ENCODE peak calls at places on chromosome 2, in nine cellular contexts. Z is PC-3; C is upper lobe of left lung; N is CD8-positive, alpha-beta memory T cell; P is heart right ventricle; K is sigmoid colon; L is adipocyte; J is HCT116; T is mesendoderm. B is an unnamed sample.

GRCh38 chr2:194545978-194546377 is 1111.0 kb upstream of the SLC39A10 start:
- DNase-seq in Z (peak; percentile 47), C (no peak), N (no peak), P (no peak), K (no peak), L (peak; percentile 62), J (peak; percentile 2), T (peak; percentile 8), B (peak; percentile 54)

GRCh38 chr2:231605607-231606091 is 13.0 kb downstream of the TEX44 start:
- DNase-seq in Z (no peak), C (no peak), N (no peak), P (peak; percentile 57), K (peak; percentile 76), L (no peak), J (no peak), T (peak; percentile 75), B (no peak)

GRCh38 chr2:105989070-105989469 is 205.0 kb downstream of the UXS1 start:
- DNase-seq in Z (no peak), C (no peak), N (no peak), P (no peak), K (no peak), L (no peak), J (no peak), T (no peak), B (no peak)

GRCh38 chr2:219488844-219489194 is 9.9 kb upstream of the GMPPA start:
- DNase-seq in Z (no peak), C (no peak), N (no peak), P (no peak), K (no peak), L (no peak), J (no peak), T (no peak), B (no peak)

GRCh38 chr2:19362652-19363473 is 4.4 kb upstream of the OSR1 start:
- DNase-seq in Z (peak; percentile 90), C (peak; percentile 87), N (peak; percentile 30), P (peak; percentile 83), K (peak; percentile 93), L (peak; percentile 97), J (peak; percentile 69), T (peak; percentile 78), B (peak; percentile 91)

GRCh38 chr2:162091325-162092007 is 17.5 kb upstream of the DPP4 start:
- DNase-seq in Z (peak; percentile 92), C (no peak), N (no peak), P (no peak), K (no peak), L (peak; percentile 19), J (peak; percentile 81), T (peak; percentile 72), B (no peak)

GRCh38 chr2:229392214-229392613 is 121.1 kb upstream of the PID1 start:
- DNase-seq in Z (no peak), C (no peak), N (no peak), P (no peak), K (no peak), L (peak; percentile 50), J (no peak), T (no peak), B (no peak)

GRCh38 chr2:159249955-159250723 is 36.4 kb downstream of the WDSUB1 start:
- DNase-seq in Z (peak; percentile 96), C (no peak), N (no peak), P (peak; percentile 62), K (peak; percentile 80), L (peak; percentile 24), J (peak; percentile 84), T (no peak), B (no peak)

GRCh38 chr2:67322361-67323001 is 74.7 kb upstream of the ETAA1 start:
- DNase-seq in Z (peak; percentile 79), C (no peak), N (no peak), P (peak; percentile 20), K (peak; percentile 81), L (peak; percentile 32), J (peak; percentile 47), T (peak; percentile 83), B (peak; percentile 11)

DNA sequence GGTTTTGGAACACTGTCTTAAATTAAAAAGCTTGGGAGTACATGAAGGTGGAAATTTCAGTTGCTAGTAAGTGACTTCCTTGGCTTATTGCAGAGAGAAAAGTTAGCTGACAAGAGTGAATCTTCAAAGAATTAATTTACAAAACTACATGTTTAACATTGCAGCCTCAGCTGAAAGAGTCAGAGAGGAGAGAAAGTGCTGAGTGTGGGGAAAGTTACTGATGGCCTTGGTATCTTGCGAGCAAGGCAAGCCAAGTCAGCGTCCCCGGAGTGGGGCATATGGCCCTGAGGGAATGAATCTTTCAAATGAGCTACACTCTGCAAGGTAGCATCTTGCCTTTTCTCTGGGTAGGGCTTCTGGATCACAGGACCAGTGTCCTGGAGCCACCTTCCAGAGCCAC is 131.3 kb downstream of the LPIN1 start:
- DNase-seq in Z (no peak), C (no peak), N (no peak), P (no peak), K (peak; percentile 8), L (no peak), J (no peak), T (no peak), B (no peak)
- H3K4me1 ChIP-seq in Z (no peaks in the 10 kb centered on the region), C (peaks cover 13% of the 10 kb centered on the region), N (no peaks in the 10 kb centered on the region), P (no peaks in the 10 kb centered on the region), K (peaks cover 12% of the 10 kb centered on the region), L (peaks cover 5% of the 10 kb centered on the region), J (no peaks in the 10 kb centered on the region), T (peaks cover 3% of the 10 kb centered on the region), B (peaks cover 11% of the 10 kb centered on the region)

DNA sequence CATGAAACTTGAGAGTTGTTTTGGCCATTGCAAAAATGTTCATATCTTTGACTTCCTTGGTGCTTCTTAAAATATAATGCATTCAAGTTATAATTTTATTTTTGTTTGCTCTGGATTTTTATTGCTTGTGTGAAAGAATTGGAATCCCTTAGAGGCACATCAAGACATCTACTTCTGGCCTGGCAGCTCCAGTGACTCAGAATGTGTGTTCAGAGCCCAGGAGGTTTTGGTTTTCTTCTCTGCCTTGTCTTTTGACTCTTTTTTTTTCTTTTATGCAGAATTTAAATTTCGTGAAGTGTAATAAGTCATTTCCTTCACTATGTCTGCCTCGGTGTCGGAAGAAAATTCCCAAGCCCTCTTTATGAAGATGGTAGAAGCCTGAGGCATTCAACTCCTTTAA is 180.2 kb downstream of the LTBP1 start:
- DNase-seq in Z (peak; percentile 82), C (no peak), N (no peak), P (no peak), K (no peak), L (peak; percentile 60), J (no peak), T (no peak), B (no peak)
- H3K4me1 ChIP-seq in Z (peaks cover 52% of the 10 kb centered on the region), C (no peaks in the 10 kb centered on the region), N (no peaks in the 10 kb centered on the region), P (peaks cover 17% of the 10 kb centered on the region), K (peaks cover 21% of the 10 kb centered on the region), L (peaks cover 30% of the 10 kb centered on the region), J (no peaks in the 10 kb centered on the region), T (peaks cover 3% of the 10 kb centered on the region), B (peaks cover 4% of the 10 kb centered on the region)

GRCh38 chr2:157792345-157793052 is 83.6 kb downstream of the ACVR1 start:
- DNase-seq in Z (peak; percentile 50), C (no peak), N (no peak), P (no peak), K (no peak), L (peak; percentile 70), J (no peak), T (no peak), B (no peak)

GRCh38 chr2:157793053-157793612 is 83.0 kb downstream of the ACVR1 start:
- DNase-seq in Z (peak; percentile 21), C (no peak), N (no peak), P (no peak), K (no peak), L (no peak), J (no peak), T (no peak), B (no peak)

GRCh38 chr2:157789933-157790511 is 86.1 kb downstream of the ACVR1 start:
- DNase-seq in Z (no peak), C (no peak), N (no peak), P (peak; percentile 61), K (peak; percentile 68), L (no peak), J (no peak), T (peak; percentile 25), B (peak; percentile 63)

GRCh38 chr2:157789161-157789720 is 86.9 kb downstream of the ACVR1 start:
- DNase-seq in Z (no peak), C (no peak), N (no peak), P (peak; percentile 32), K (peak; percentile 68), L (no peak), J (no peak), T (no peak), B (no peak)

DNA sequence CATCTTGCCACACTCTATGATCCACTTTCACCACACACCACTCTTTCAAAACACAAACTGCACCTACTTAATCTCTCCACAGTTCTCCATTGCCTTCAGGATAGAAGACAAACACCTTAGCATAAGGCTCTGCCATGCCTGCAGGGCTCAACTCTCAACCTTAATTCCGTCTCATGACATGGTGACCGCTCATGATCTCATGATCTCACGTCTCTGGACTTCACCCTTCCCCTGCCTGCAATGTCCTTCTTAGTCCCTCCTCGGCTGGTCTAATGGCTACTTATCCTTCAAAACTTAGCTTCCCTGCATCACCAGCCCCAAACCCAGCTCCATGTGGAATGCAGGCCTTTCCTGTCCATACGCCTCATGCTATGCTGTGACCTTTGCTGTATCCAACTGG is 85.3 kb downstream of the ACVR1 start:
- DNase-seq in Z (no peak), C (no peak), N (no peak), P (no peak), K (no peak), L (no peak), J (no peak), T (peak; percentile 20), B (no peak)
- H3K4me1 ChIP-seq in Z (peaks cover 11% of the 10 kb centered on the region), C (peaks cover 31% of the 10 kb centered on the region), N (no peaks in the 10 kb centered on the region), P (peaks cover 54% of the 10 kb centered on the region), K (peaks cover 67% of the 10 kb centered on the region), L (peaks cover 37% of the 10 kb centered on the region), J (no peaks in the 10 kb centered on the region), T (peaks cover 23% of the 10 kb centered on the region), B (peaks cover 25% of the 10 kb centered on the region)

DNA sequence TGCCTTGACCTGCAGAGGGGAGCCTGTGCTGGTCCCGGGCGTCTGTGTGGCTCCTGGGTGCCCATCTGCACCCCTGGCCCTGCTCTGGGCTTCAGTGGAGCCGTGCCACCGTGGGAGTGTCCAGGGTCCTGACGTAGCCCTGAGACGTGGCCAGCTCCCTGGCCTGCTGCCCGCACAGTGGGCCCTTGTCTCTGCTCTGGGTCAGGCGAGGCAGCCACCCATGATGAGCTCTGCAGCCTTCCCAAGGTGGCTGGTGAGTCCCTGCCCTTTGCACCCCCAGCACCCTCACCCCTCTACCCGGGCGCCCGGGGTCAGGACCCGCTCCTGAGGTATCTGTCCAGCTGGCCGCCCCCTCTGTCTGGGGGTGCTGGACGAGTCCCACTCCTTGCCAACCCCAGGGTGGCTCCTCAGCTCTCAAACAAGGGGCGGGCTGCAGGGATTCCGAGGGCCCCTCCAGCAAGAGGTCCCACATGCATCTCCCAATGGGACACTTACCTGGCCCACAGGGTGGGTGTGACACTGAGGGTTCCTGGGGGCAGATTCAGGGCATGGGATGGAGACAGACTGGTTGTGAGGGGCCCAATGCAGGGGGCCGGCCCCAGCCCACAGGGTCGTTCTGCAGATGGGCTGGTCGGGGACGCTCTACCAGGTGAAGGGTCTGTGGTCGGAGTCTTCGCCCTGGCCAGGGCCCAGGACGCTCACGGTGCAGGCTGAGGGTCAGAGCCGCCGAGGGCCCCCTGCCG is 2.4 kb downstream of the NEU4 start:
- DNase-seq in Z (no peak), C (peak; percentile 80), N (no peak), P (peak; percentile 66), K (peak; percentile 65), L (no peak), J (no peak), T (no peak), B (no peak)
- H3K4me1 ChIP-seq in Z (no peaks in the 10 kb centered on the region), C (no peaks in the 10 kb centered on the region), N (no peaks in the 10 kb centered on the region), P (peaks cover 18% of the 10 kb centered on the region), K (no peaks in the 10 kb centered on the region), L (no peaks in the 10 kb centered on the region), J (no peaks in the 10 kb centered on the region), T (peaks cover 3% of the 10 kb centered on the region), B (peaks cover 17% of the 10 kb centered on the region)